ENCODE peak calls at places on chromosomes 5 and 9, in seven cellular contexts. A is Peyer's patch, N is psoas muscle, J is spleen, S is cardiac fibroblast, P is fibroblast of pulmonary artery, U is MCF 10A. H is an unnamed sample.

GRCh38 chr9:129436751-129437625 is 183.9 kb downstream of the C9orf50 start:
- DNase-seq in A (peak; percentile 70), N (peak; percentile 67), J (no peak), S (peak; percentile 38), P (peak; percentile 74), U (peak; percentile 21), H (no peak)

GRCh38 chr5:147751156-147751830 is 31.2 kb downstream of the JAKMIP2 start:
- DNase-seq in A (no peak), N (no peak), J (no peak), S (no peak), P (no peak), U (no peak), H (no peak)

GRCh38 chr9:17401858-17402257 is 177.0 kb upstream of the SH3GL2 start:
- DNase-seq in A (no peak), N (no peak), J (no peak), S (peak; percentile 8), P (no peak), U (no peak), H (no peak)

GRCh38 chr5:74107899-74108298 is 481.9 kb downstream of the ARHGEF28 start:
- DNase-seq in A (no peak), N (peak; percentile 29), J (no peak), S (no peak), P (no peak), U (no peak), H (no peak)

GRCh38 chr5:58631895-58632294 is 49.0 kb downstream of the RAB3C start:
- DNase-seq in A (no peak), N (no peak), J (no peak), S (no peak), P (no peak), U (no peak), H (no peak)

GRCh38 chr9:4740623-4741364 is at the start of gene AK3:
- DNase-seq in A (peak; percentile 95), N (peak; percentile 90), J (peak; percentile 98), S (peak; percentile 75), P (peak; percentile 82), U (peak; percentile 85), H (peak; percentile 79)

GRCh38 chr9:138103824-138104206 is 226.2 kb downstream of the CACNA1B start:
- DNase-seq in A (peak; percentile 22), N (no peak), J (peak; percentile 64), S (no peak), P (no peak), U (no peak), H (no peak)

GRCh38 chr5:77638763-77639451 is 394 bp upstream of the OTP start:
- DNase-seq in A (no peak), N (no peak), J (no peak), S (no peak), P (no peak), U (no peak), H (no peak)

DNA sequence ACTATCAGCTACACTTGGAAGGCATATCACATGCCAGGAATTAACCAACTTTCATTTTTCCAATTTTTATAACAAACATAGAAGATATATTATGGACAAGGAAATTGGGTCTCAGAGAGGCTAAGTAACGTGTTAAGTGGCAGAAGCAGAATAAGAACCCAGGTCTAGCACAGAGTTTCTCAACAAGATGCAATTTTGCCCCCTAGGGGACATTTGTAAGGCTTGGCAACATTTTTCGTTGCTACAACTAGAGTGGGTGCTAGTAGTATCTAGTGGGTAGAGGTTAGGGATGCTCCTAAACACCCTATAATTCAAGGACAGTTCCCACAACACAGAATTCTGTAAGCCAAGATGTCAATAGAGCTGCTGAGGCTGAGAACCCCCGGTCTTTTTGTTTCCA is 180.6 kb downstream of the SNCAIP start:
- DNase-seq in A (no peak), N (no peak), J (no peak), S (peak; percentile 31), P (peak; percentile 21), U (peak; percentile 73), H (no peak)
- TF ChIP-seq CTCF in A (no peak), N (no peak), J (no peak), S (peak; percentile 13), P (peak; percentile 28), U (peak; percentile 28), H (no peak)

GRCh38 chr9:72268961-72269360 is 96.0 kb downstream of the ZFAND5 start:
- DNase-seq in A (no peak), N (no peak), J (no peak), S (no peak), P (no peak), U (no peak), H (no peak)

GRCh38 chr9:72276429-72276828 is 88.6 kb downstream of the ZFAND5 start:
- DNase-seq in A (no peak), N (no peak), J (no peak), S (no peak), P (no peak), U (no peak), H (no peak)

GRCh38 chr9:72274916-72275315 is 90.1 kb downstream of the ZFAND5 start:
- DNase-seq in A (no peak), N (no peak), J (no peak), S (no peak), P (no peak), U (peak; percentile 60), H (no peak)

GRCh38 chr9:72271617-72272478 is 93.2 kb downstream of the ZFAND5 start:
- DNase-seq in A (peak; percentile 74), N (no peak), J (no peak), S (peak; percentile 72), P (peak; percentile 66), U (peak; percentile 77), H (no peak)
- TF ChIP-seq CTCF in A (peak; percentile 89), N (peak; percentile 90), J (peak; percentile 85), S (peak; percentile 81), P (peak; percentile 93), U (peak; percentile 74), H (no peak)

GRCh38 chr5:62640437-62640836 is 61.8 kb downstream of the LRRC70 start:
- DNase-seq in A (no peak), N (no peak), J (no peak), S (no peak), P (no peak), U (no peak), H (no peak)
- TF ChIP-seq CTCF in A (no peak), N (no peak), J (no peak), S (no peak), P (no peak), U (no peak), H (no peak)

DNA sequence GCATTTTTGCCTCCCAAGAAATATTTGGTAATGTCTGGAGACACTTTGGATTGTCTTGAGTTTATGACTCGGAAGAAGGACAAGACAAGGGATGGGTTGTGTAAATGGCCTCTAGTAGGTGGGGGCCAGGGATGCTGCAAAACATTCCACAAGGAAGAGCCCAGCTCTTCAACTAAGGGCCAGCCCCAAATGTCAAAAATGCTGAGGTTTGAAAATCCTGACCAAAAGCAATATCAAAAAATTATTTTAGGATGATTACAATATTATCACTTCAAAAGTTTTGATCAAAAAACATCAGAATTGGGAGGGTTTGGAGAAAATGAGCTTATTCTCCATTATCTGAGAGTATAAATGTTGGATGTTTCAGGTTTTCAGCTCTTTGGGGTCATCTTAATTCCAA is 248.9 kb upstream of the SLC24A2 start:
- DNase-seq in A (no peak), N (no peak), J (no peak), S (no peak), P (no peak), U (no peak), H (no peak)
- TF ChIP-seq CTCF in A (no peak), N (no peak), J (no peak), S (no peak), P (no peak), U (no peak), H (no peak)

DNA sequence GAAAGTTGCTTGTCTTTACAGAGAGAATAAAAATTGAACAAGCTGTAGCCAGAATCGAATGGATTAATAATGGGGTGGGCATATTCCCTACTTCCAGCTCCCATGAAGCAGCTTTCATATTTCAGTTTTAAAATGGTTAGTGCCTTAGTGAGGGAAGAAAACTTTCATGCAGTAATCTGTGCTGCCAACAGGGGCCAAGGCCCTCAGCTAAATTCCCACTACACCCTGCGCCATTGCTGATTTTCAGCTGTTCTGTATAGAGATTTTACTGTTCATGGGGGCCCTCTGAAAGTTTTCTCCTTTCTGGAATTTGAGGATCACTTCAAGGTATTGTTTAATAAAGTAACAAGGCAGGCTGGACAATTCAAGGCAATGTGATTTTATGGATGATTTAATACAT is 58.2 kb downstream of the CAST start:
- DNase-seq in A (no peak), N (no peak), J (no peak), S (no peak), P (no peak), U (no peak), H (no peak)
- TF ChIP-seq CTCF in A (no peak), N (no peak), J (no peak), S (peak; percentile 15), P (peak; percentile 6), U (peak; percentile 21), H (no peak)

GRCh38 chr5:121138952-121139351 is 674.9 kb downstream of the PRR16 start:
- DNase-seq in A (no peak), N (no peak), J (no peak), S (no peak), P (no peak), U (no peak), H (no peak)

DNA sequence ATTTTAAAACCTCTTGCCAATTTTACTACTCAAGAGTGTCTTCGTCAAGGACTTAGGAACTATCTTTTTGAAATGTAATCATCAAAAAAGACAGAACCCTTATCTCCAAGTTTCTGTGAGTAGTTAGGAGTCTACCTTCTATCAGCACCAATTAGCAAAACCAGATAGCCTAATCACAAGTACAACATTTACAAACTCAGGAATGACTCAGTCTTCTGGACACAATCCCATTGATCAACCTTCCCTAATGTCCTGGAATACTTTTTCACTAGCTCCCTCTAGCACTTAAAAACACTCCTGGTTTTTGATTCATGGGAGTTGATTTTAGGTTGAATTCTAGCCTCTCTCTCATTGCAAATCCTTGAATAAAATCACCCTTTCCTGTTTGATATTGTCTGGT is 680.7 kb downstream of the PRR16 start:
- DNase-seq in A (no peak), N (no peak), J (no peak), S (peak; percentile 13), P (peak; percentile 29), U (peak; percentile 65), H (no peak)
- TF ChIP-seq CTCF in A (no peak), N (no peak), J (no peak), S (no peak), P (no peak), U (peak; percentile 9), H (no peak)